ENCODE peak calls at places on chromosomes 16 and 17, in nine cellular contexts. Y is breast epithelium, G is transverse colon, X is suprapubic skin, T is HCT116, Q is stomach, D is esophagus muscularis mucosa, A is GM23338, W is Panc1. L is an unnamed sample.

GRCh38 chr16:16099320-16099719 is 124.0 kb downstream of the ABCC6 start:
- DNase-seq in Y (no peak), G (no peak), X (no peak), T (no peak), Q (no peak), D (no peak), A (no peak), W (no peak), L (no peak)

GRCh38 chr17:20281860-20282259 is 185.5 kb downstream of the LGALS9B start:
- DNase-seq in Y (no peak), G (no peak), X (no peak), T (no peak), Q (no peak), D (no peak), A (no peak), W (no peak), L (no peak)

GRCh38 chr17:20997711-20998570 is 44.9 kb downstream of the USP22 start:
- DNase-seq in Y (peak), G (no peak), X (no peak), T (no peak), Q (no peak), D (no peak), A (peak), W (no peak), L (no peak)

GRCh38 chr17:68047153-68047846 is 11.8 kb downstream of the KPNA2 start:
- DNase-seq in Y (no peak), G (no peak), X (no peak), T (no peak), Q (no peak), D (no peak), A (no peak), W (no peak), L (no peak)

GRCh38 chr17:68906638-68907037 is 48.6 kb downstream of the ABCA8 start:
- DNase-seq in Y (no peak), G (no peak), X (no peak), T (peak), Q (no peak), D (no peak), A (peak), W (no peak), L (no peak)

GRCh38 chr16:88327566-88328312 is 55.0 kb upstream of the ZNF469 start:
- DNase-seq in Y (no peak), G (no peak), X (no peak), T (no peak), Q (no peak), D (no peak), A (no peak), W (no peak), L (no peak)

GRCh38 chr17:10102817-10103216 is 95.6 kb downstream of the GAS7 start:
- DNase-seq in Y (no peak), G (no peak), X (peak), T (no peak), Q (no peak), D (no peak), A (no peak), W (no peak), L (no peak)

GRCh38 chr17:4934173-4934979 is 2.3 kb downstream of the GP1BA start:
- DNase-seq in Y (peak), G (peak), X (no peak), T (no peak), Q (peak), D (no peak), A (peak), W (no peak), L (no peak)

GRCh38 chr17:15123593-15124590 is 141.2 kb downstream of the PMP22 start:
- DNase-seq in Y (no peak), G (no peak), X (no peak), T (no peak), Q (no peak), D (no peak), A (no peak), W (no peak), L (no peak)

GRCh38 chr17:69220098-69220497 is 8.5 kb downstream of the ABCA10 start:
- DNase-seq in Y (no peak), G (no peak), X (no peak), T (no peak), Q (no peak), D (no peak), A (no peak), W (no peak), L (no peak)

GRCh38 chr17:75077072-75077489 is 10.7 kb upstream of the SLC16A5 start:
- DNase-seq in Y (no peak), G (peak), X (no peak), T (no peak), Q (no peak), D (no peak), A (peak), W (no peak), L (no peak)

GRCh38 chr17:69961488-69962145 is 113.4 kb upstream of the KCNJ16 start:
- DNase-seq in Y (no peak), G (peak), X (peak), T (no peak), Q (peak), D (no peak), A (peak), W (no peak), L (no peak)

GRCh38 chr17:20008242-20009051 is 712 bp upstream of the SPECC1 start:
- DNase-seq in Y (no peak), G (peak), X (no peak), T (no peak), Q (no peak), D (no peak), A (peak), W (no peak), L (no peak)

GRCh38 chr16:71467810-71468209 is 5.8 kb upstream of the ZNF23 start:
- DNase-seq in Y (no peak), G (no peak), X (no peak), T (no peak), Q (no peak), D (no peak), A (peak), W (no peak), L (no peak)

GRCh38 chr16:89155184-89155679 is 16.3 kb upstream of the CDH15 start:
- DNase-seq in Y (no peak), G (peak), X (no peak), T (no peak), Q (peak), D (peak), A (no peak), W (no peak), L (no peak)

GRCh38 chr16:69941251-69942098 is 9.7 kb upstream of the CLEC18A start:
- DNase-seq in Y (no peak), G (no peak), X (peak), T (no peak), Q (no peak), D (no peak), A (no peak), W (no peak), L (no peak)

GRCh38 chr16:8173111-8173644 is 417.1 kb downstream of the TMEM114 start:
- DNase-seq in Y (peak), G (peak), X (no peak), T (peak), Q (peak), D (no peak), A (peak), W (peak), L (no peak)

GRCh38 chr17:79757140-79757745 is 20.7 kb upstream of the CBX2 start:
- DNase-seq in Y (no peak), G (no peak), X (no peak), T (no peak), Q (no peak), D (no peak), A (no peak), W (no peak), L (no peak)

GRCh38 chr16:67174706-67175231 is 4.4 kb downstream of the NOL3 start:
- DNase-seq in Y (no peak), G (no peak), X (no peak), T (no peak), Q (no peak), D (no peak), A (no peak), W (no peak), L (no peak)

GRCh38 chr16:70573451-70574121 is 50.0 kb downstream of the SF3B3 start:
- DNase-seq in Y (no peak), G (no peak), X (no peak), T (no peak), Q (no peak), D (no peak), A (peak), W (no peak), L (no peak)

GRCh38 chr16:7839568-7839967 is 506.9 kb downstream of the RBFOX1 start:
- DNase-seq in Y (no peak), G (no peak), X (no peak), T (no peak), Q (no peak), D (peak), A (no peak), W (no peak), L (no peak)

GRCh38 chr17:47813512-47814031 is 8.0 kb downstream of the OSBPL7 start:
- DNase-seq in Y (no peak), G (no peak), X (peak), T (no peak), Q (no peak), D (no peak), A (no peak), W (no peak), L (no peak)

GRCh38 chr17:18129041-18129502 is 20.5 kb downstream of the MYO15A start:
- DNase-seq in Y (peak), G (no peak), X (no peak), T (no peak), Q (peak), D (no peak), A (no peak), W (no peak), L (no peak)

GRCh38 chr16:23577493-23577892 is 18.6 kb downstream of the NDUFAB1 start:
- DNase-seq in Y (no peak), G (no peak), X (no peak), T (no peak), Q (no peak), D (no peak), A (no peak), W (no peak), L (no peak)

GRCh38 chr17:882827-883585 is 96.6 kb downstream of the NXN start:
- DNase-seq in Y (no peak), G (peak), X (no peak), T (no peak), Q (peak), D (no peak), A (peak), W (no peak), L (no peak)

GRCh38 chr17:81951785-81952684 is 5.0 kb upstream of the MYADML2 start:
- DNase-seq in Y (no peak), G (no peak), X (no peak), T (no peak), Q (no peak), D (no peak), A (no peak), W (no peak), L (no peak)

GRCh38 chr16:81261049-81261648 is 22.7 kb downstream of the BCO1 start:
- DNase-seq in Y (no peak), G (no peak), X (no peak), T (peak), Q (peak), D (no peak), A (peak), W (peak), L (no peak)

GRCh38 chr17:48545022-48545376 is at the start of gene HOXB2:
- DNase-seq in Y (no peak), G (no peak), X (no peak), T (no peak), Q (no peak), D (no peak), A (peak), W (no peak), L (no peak)

GRCh38 chr16:11052080-11052808 is 107.9 kb downstream of the CLEC16A start:
- DNase-seq in Y (no peak), G (peak), X (no peak), T (no peak), Q (no peak), D (no peak), A (no peak), W (no peak), L (no peak)

GRCh38 chr16:55711959-55712876 is 56.4 kb downstream of the SLC6A2 start:
- DNase-seq in Y (no peak), G (peak), X (no peak), T (peak), Q (peak), D (no peak), A (peak), W (peak), L (no peak)

GRCh38 chr17:74176546-74177001 is 26.9 kb upstream of the RPL38 start:
- DNase-seq in Y (no peak), G (peak), X (no peak), T (peak), Q (peak), D (no peak), A (peak), W (no peak), L (no peak)

GRCh38 chr16:4415538-4416199 is 727 bp downstream of the CORO7 start:
- DNase-seq in Y (no peak), G (peak), X (no peak), T (no peak), Q (peak), D (no peak), A (peak), W (no peak), L (no peak)

GRCh38 chr16:81885976-81886586 is 107.0 kb downstream of the PLCG2 start:
- DNase-seq in Y (no peak), G (no peak), X (no peak), T (peak), Q (no peak), D (no peak), A (peak), W (no peak), L (no peak)

GRCh38 chr17:14014647-14015046 is 54.7 kb upstream of the COX10 start:
- DNase-seq in Y (no peak), G (no peak), X (no peak), T (no peak), Q (no peak), D (no peak), A (no peak), W (no peak), L (no peak)

GRCh38 chr16:75591001-75591852 is 25.0 kb downstream of the GABARAPL2 start:
- DNase-seq in Y (no peak), G (peak), X (no peak), T (no peak), Q (no peak), D (no peak), A (peak), W (no peak), L (no peak)

GRCh38 chr17:40483679-40484078 is 17.7 kb downstream of the TNS4 start:
- DNase-seq in Y (no peak), G (no peak), X (no peak), T (no peak), Q (no peak), D (no peak), A (no peak), W (no peak), L (no peak)

GRCh38 chr16:71423865-71424264 is 18.0 kb downstream of the TLE7 start:
- DNase-seq in Y (no peak), G (no peak), X (no peak), T (no peak), Q (no peak), D (no peak), A (no peak), W (no peak), L (no peak)

DNA sequence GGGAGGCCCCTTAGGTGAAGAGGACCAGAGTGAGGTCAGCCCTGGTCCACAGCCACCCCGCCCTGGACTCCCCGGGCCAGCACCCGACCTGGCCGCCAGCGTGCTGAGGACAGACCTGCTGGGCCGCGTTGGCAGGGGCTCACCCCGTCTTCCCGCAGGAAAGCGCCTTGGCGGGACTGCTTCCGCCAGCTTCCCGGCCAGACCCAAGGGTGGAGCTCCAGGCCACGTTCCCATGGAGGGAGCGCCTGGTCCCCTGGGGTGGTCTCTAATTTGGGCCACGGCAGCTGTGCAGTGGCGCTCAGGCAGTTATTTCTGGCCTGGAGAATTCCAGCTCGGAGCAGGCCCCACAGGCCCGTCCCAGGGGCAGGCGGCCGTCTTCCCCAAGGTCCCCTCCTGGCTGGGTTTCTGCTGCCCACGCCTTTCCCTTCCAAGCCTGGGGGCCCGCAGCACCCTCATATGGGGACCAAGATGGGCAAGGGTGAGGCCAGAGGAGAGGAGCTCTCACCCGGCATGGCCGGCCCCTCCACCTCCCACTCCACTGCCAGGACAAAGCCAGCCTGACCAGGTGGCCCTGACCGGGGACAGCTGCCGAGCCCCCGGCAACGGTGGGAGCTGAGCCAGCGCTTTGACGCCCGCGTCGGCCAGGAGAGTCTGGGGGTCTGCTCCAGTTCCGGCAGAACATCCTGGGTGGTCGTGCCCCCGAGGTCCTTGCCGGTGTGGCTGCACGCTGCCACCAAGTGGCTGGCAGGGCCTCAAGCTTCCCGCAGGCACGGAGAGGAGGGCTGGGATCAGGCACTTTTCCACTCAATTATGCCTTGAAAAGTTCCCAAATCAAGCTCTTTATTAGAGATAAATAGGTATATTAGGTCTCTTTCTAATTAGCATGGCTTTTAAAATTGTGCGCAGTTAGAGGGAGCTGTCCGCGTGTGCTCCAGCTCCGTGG is 28.1 kb downstream of the CACNA1H start:
- DNase-seq in Y (no peak), G (no peak), X (no peak), T (no peak), Q (no peak), D (no peak), A (no peak), W (no peak), L (no peak)
- TF ChIP-seq CTCF in Y (no peak), G (no peak), X (no peak), T (peak), Q (no peak), D (no peak), A (no peak), W (peak), L (no peak)

GRCh38 chr17:37516131-37516561 is 26.5 kb downstream of the DUSP14 start:
- DNase-seq in Y (no peak), G (no peak), X (no peak), T (no peak), Q (no peak), D (no peak), A (no peak), W (no peak), L (no peak)
- H3K27ac ChIP-seq in Y (no peak), G (no peak), X (no peak), T (no peak), Q (no peak), D (peak), A (no peak), W (no peak), L (no peak)

DNA sequence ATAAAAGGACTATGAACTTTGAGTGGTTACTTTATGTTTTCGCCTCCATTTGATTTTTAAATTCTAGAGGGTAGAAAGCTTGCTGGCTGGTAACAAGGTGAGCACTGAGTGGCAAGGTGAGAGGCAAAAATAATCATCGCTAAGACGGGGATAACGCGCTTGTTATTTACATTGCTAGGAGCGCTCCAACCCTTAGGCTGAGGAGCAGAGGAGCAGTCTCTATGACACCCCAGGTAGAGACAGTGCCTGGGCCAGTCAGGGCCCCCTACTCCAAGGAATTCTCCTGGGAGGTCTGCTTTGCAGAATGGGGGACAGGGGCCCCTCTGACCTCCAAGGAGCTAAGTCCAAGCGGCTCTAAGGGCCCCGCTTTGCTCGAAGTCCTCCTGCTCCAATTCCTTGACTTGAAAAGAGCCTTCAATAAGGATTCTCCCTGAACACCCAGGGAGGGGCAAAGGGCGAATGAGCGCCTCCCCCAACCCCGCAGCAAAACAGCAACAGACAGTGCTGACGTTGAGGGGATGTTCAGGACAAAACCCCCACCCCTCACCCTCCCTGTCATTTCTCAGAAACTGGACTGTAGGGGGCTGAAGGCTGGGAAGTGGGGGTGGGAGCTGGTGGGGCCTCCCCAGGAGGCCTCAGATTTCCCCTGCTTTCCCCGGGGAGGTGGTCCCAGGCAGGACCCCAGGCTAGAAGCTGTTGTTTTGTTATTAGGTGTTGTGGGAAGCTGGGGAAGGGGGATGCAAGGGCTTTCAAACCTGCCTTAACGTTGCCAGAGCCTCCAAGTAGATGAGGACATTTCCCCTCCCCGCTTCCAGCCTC is 10.2 kb upstream of the FOXF1 start:
- DNase-seq in Y (no peak), G (no peak), X (no peak), T (no peak), Q (no peak), D (no peak), A (peak), W (no peak), L (no peak)
- TF ChIP-seq POLR2AphosphoS5 in Y (no peak), G (no peak), X (no peak), T (no peak), Q (peak), D (peak), A (no peak), W (no peak), L (no peak)

GRCh38 chr16:74275031-74275636 is 21.5 kb upstream of the PSMD7 start:
- DNase-seq in Y (no peak), G (no peak), X (no peak), T (peak), Q (no peak), D (no peak), A (peak), W (no peak), L (no peak)
- TF ChIP-seq CTCF in Y (peak), G (peak), X (peak), T (peak), Q (no peak), D (peak), A (peak), W (peak), L (peak)

GRCh38 chr17:57259817-57260216 is 3.5 kb downstream of the MSI2 start:
- DNase-seq in Y (no peak), G (no peak), X (no peak), T (no peak), Q (no peak), D (no peak), A (peak), W (no peak), L (no peak)
- H3K27ac ChIP-seq in Y (peak), G (no peak), X (no peak), T (no peak), Q (no peak), D (no peak), A (peak), W (no peak), L (no peak)

L was measured in vagina.